ENCODE peak calls at places on chromosome 14, in four cellular contexts. One of them, this sample, is unnamed.

GRCh38 chr14:39988939-39989338 is 556.7 kb upstream of the FBXO33 start:
- DNase-seq in K562: peak
- DNase-seq in HEK293T: peak
- DNase-seq in HepG2: peak
- DNase-seq in this sample: no peak

GRCh38 chr14:51929156-51929555 is 60.2 kb upstream of the RTRAF start:
- DNase-seq in K562: no peak
- DNase-seq in HEK293T: no peak
- DNase-seq in HepG2: no peak
- DNase-seq in this sample: no peak

GRCh38 chr14:33925209-33925608 is 25.7 kb downstream of the EGLN3 start:
- DNase-seq in K562: no peak
- DNase-seq in HEK293T: no peak
- DNase-seq in HepG2: no peak
- DNase-seq in this sample: no peak

GRCh38 chr14:32332415-32333116 is 3.5 kb downstream of the AKAP6 start:
- DNase-seq in K562: no peak
- DNase-seq in HEK293T: no peak
- DNase-seq in HepG2: no peak
- DNase-seq in this sample: no peak

GRCh38 chr14:105317546-105317945 is 3.0 kb downstream of the PACS2 start:
- DNase-seq in K562: no peak
- DNase-seq in HEK293T: no peak
- DNase-seq in HepG2: no peak
- DNase-seq in this sample: no peak

GRCh38 chr14:54194501-54194900 is 202.3 kb upstream of the CDKN3 start:
- DNase-seq in K562: no peak
- DNase-seq in HEK293T: no peak
- DNase-seq in HepG2: no peak
- DNase-seq in this sample: no peak

GRCh38 chr14:55752580-55753365 is 172.8 kb downstream of the KTN1 start:
- DNase-seq in K562: no peak
- DNase-seq in HEK293T: no peak
- DNase-seq in HepG2: no peak
- DNase-seq in this sample: no peak

GRCh38 chr14:36176524-36176923 is at the start of gene PTCSC3:
- DNase-seq in K562: no peak
- DNase-seq in HEK293T: no peak
- DNase-seq in HepG2: no peak
- DNase-seq in this sample: no peak

GRCh38 chr14:23605931-23606585 is 27.5 kb upstream of the JPH4 start:
- DNase-seq in K562: no peak
- DNase-seq in HEK293T: no peak
- DNase-seq in HepG2: no peak
- DNase-seq in this sample: peak

GRCh38 chr14:22047105-22047504 is 373.5 kb upstream of the OR4E1 start:
- DNase-seq in K562: peak
- DNase-seq in HEK293T: peak
- DNase-seq in HepG2: peak
- DNase-seq in this sample: no peak

GRCh38 chr14:56244138-56244789 is 126.1 kb downstream of the PELI2 start:
- DNase-seq in K562: no peak
- DNase-seq in HEK293T: no peak
- DNase-seq in HepG2: no peak
- DNase-seq in this sample: no peak

GRCh38 chr14:99118046-99118721 is 153.8 kb downstream of the BCL11B start:
- DNase-seq in K562: no peak
- DNase-seq in HEK293T: no peak
- DNase-seq in HepG2: no peak
- DNase-seq in this sample: no peak

GRCh38 chr14:88995437-88996198 is 171.2 kb downstream of the TTC8 start:
- DNase-seq in K562: no peak
- DNase-seq in HEK293T: no peak
- DNase-seq in HepG2: no peak
- DNase-seq in this sample: no peak
- TF ChIP-seq BHLHE40 in K562: no peak
- TF ChIP-seq BHLHE40 in HEK293T: no peak
- TF ChIP-seq BHLHE40 in HepG2: no peak
- TF ChIP-seq BHLHE40 in this sample: no peak

DNA sequence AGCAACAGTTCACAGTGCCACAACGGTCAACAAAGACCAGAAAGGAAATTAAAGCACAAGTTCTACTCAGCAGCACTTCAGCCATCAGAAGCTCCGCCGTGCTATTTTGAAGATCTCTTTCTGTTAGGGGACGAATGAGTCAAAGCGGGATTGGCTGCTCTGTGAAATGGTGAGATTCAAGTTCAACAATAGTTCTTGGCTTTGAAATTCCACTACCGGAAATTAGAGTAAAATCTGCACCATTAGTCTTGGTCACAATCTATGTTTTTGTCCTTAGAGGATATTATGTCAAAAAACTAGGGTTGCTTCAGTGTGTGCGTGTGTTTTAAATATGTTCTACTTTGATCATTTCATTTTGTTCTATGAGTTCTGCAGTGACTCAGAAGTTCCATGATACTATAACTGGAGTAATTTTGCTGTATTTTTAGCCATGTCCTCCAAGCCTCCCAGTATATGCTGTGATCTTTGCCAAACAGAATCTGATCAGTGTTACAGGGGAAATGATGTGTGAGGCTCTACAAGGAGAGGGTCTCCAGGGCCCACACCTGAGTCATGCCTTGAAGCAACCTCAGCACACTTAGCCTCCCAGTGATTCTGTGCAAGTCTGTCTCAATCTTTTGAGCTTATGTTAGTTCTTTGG is 22.6 kb downstream of the GPHB5 start:
- DNase-seq in K562: no peak
- DNase-seq in HEK293T: no peak
- DNase-seq in HepG2: no peak
- DNase-seq in this sample: no peak
- TF ChIP-seq SP1 in K562: no peak
- TF ChIP-seq SP1 in HEK293T: no peak
- TF ChIP-seq SP1 in HepG2: no peak
- TF ChIP-seq SP1 in this sample: no peak

DNA sequence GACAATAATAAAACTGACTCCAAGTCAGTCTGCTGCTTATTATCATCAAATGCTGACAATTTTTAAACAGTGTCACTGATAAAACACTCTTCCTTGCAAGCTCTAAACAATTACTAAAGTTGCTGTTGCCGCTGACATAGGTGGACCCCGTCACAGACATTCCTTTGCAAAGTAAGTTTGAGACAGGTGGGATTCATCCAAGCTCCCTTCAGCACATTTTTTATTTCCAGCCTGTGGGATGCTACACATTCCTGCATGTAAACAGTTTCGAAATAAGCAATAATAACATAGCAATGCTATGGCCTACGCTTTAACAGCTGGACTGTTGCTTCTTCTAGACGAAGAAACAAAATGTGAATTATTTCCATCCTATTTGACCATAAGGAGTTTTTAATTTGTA is 85.4 kb upstream of the HIF1A start:
- DNase-seq in K562: no peak
- DNase-seq in HEK293T: no peak
- DNase-seq in HepG2: no peak
- DNase-seq in this sample: no peak
- TF ChIP-seq BHLHE40 in K562: no peak
- TF ChIP-seq BHLHE40 in HEK293T: no peak
- TF ChIP-seq BHLHE40 in HepG2: no peak
- TF ChIP-seq BHLHE40 in this sample: no peak

GRCh38 chr14:90093942-90094595 is 32.3 kb downstream of the KCNK13 start:
- DNase-seq in K562: no peak
- DNase-seq in HEK293T: no peak
- DNase-seq in HepG2: no peak
- DNase-seq in this sample: no peak
- TF ChIP-seq SP1 in K562: no peak
- TF ChIP-seq SP1 in HEK293T: no peak
- TF ChIP-seq SP1 in HepG2: no peak
- TF ChIP-seq SP1 in this sample: no peak

GRCh38 chr14:69090187-69090789 is 62.6 kb downstream of the DCAF5 start:
- DNase-seq in K562: peak
- DNase-seq in HEK293T: peak
- DNase-seq in HepG2: peak
- DNase-seq in this sample: no peak
- TF ChIP-seq BHLHE40 in K562: no peak
- TF ChIP-seq BHLHE40 in HEK293T: no peak
- TF ChIP-seq BHLHE40 in HepG2: no peak
- TF ChIP-seq BHLHE40 in this sample: no peak

DNA sequence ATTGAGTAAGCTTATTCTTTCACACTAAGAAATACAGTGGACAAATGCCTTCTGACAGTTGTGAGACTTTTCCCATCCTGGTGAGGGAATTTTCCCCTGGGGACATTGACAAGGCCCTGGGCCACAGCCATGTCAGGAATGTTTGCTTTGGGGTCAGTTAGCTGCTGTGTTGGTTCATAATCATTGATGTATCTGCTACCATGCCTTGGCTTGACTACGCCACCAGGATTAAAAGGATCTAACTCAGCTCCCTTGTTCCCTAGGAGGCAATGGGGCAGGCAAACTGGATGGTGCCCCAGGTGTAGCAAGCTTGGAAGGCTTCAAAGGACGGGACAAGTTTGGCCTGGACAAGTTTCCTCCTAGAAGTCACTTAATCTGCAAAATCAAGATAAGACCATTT is 3.1 kb upstream of the CCDC88C start:
- DNase-seq in K562: no peak
- DNase-seq in HEK293T: no peak
- DNase-seq in HepG2: peak
- DNase-seq in this sample: no peak
- TF ChIP-seq SP1 in K562: no peak
- TF ChIP-seq SP1 in HEK293T: no peak
- TF ChIP-seq SP1 in HepG2: no peak
- TF ChIP-seq SP1 in this sample: no peak

DNA sequence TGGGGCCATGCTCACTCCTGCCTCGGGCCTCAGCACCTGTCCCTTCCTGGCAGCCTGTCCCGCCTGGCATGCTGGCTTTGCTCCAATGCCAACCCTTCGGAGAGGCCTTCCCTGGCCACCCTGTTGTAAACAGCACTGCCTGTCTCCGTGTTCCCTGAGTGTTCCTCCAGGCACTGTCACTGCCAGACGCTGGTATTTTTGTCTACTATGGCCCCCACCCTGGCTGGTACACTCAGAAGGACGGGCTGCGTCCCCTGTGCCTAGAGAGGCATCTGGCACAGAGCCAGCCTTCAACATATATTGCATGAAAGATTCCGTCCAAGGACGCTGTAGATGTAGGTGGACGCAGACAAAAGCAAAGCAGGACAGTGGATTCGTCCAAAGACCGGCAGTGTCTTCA is 2.7 kb upstream of the ASPG start:
- DNase-seq in K562: no peak
- DNase-seq in HEK293T: no peak
- DNase-seq in HepG2: no peak
- DNase-seq in this sample: no peak
- TF ChIP-seq BHLHE40 in K562: no peak
- TF ChIP-seq BHLHE40 in HEK293T: no peak
- TF ChIP-seq BHLHE40 in HepG2: no peak
- TF ChIP-seq BHLHE40 in this sample: no peak

GRCh38 chr14:75147423-75148071 is 20.7 kb upstream of the NEK9 start:
- DNase-seq in K562: no peak
- DNase-seq in HEK293T: no peak
- DNase-seq in HepG2: peak
- DNase-seq in this sample: no peak
- TF ChIP-seq SP1 in K562: no peak
- TF ChIP-seq SP1 in HEK293T: no peak
- TF ChIP-seq SP1 in HepG2: no peak
- TF ChIP-seq SP1 in this sample: no peak

This sample was measured in GM12878.